ENCODE peak calls at places on chromosomes 2 and 18, in six cellular contexts. X is Right ventricle myocardium superior; L is GM04504; H is H1; W is MV-4-11; I is activated CD8-positive, alpha-beta memory T cell treated with anti-CD3 and anti-CD28 coated beads, Interleukin-2, amount 10 ng/mL, durations not matched to agents 7 days and 5 days. R is an unnamed sample.
A peak's percentile ranks its signal among the peaks of the same experiment; 100 is the strongest.

GRCh38 chr2:71923143-71923525 is 224.5 kb downstream of the CYP26B1 start:
- DNase-seq in X (no peak), L (peak; percentile 91), H (no peak), W (no peak), I (peak; percentile 18), R (no peak)

GRCh38 chr2:239944706-239945551 is 80.2 kb downstream of the NDUFA10 start:
- DNase-seq in X (peak; percentile 75), L (no peak), H (no peak), W (peak; percentile 35), I (peak; percentile 77), R (no peak)

GRCh38 chr2:119112770-119113488 is 45.6 kb downstream of the C1QL2 start:
- DNase-seq in X (no peak), L (no peak), H (no peak), W (no peak), I (peak; percentile 19), R (no peak)

GRCh38 chr2:177799531-177799930 is 273.0 kb downstream of the PDE11A start:
- DNase-seq in X (no peak), L (no peak), H (no peak), W (no peak), I (no peak), R (no peak)

GRCh38 chr18:77114564-77115391 is 17.8 kb downstream of the MBP start:
- DNase-seq in X (peak; percentile 93), L (peak; percentile 94), H (peak; percentile 43), W (peak; percentile 98), I (no peak), R (peak; percentile 91)

GRCh38 chr2:75610671-75611070 is 35.9 kb upstream of the MRPL19 start:
- DNase-seq in X (no peak), L (no peak), H (no peak), W (no peak), I (no peak), R (no peak)

GRCh38 chr2:143762176-143762928 is 633.1 kb downstream of the ARHGAP15 start:
- DNase-seq in X (no peak), L (no peak), H (no peak), W (no peak), I (no peak), R (no peak)

GRCh38 chr2:120596191-120596781 is 139.4 kb upstream of the GLI2 start:
- DNase-seq in X (peak; percentile 51), L (no peak), H (no peak), W (no peak), I (no peak), R (no peak)

GRCh38 chr2:29097569-29097968 is 17.6 kb upstream of the CLIP4 start:
- DNase-seq in X (no peak), L (no peak), H (no peak), W (no peak), I (no peak), R (no peak)

R was measured in heart left ventricle.